ENCODE peak calls at places on chromosomes 11 and 22, in six cellular contexts. W is mucosa of descending colon, E is right atrium auricular region, K is HFF-Myc, O is MCF 10A, X is OCI-LY7. H is an unnamed sample.

GRCh38 chr11:113249491-113249763 is 65.0 kb upstream of the TTC12 start:
- DNase-seq in W (no peak), E (no peak), K (no peak), O (peak; percentile 13), X (no peak), H (no peak)

GRCh38 chr11:69335461-69336386 is 41.8 kb downstream of the MYEOV start:
- DNase-seq in W (no peak), E (no peak), K (no peak), O (peak; percentile 50), X (no peak), H (no peak)

GRCh38 chr22:44462246-44463015 is 35.6 kb downstream of the RTL6 start:
- DNase-seq in W (no peak), E (peak; percentile 42), K (no peak), O (no peak), X (no peak), H (no peak)

GRCh38 chr22:20810645-20811044 is 36.7 kb downstream of the SERPIND1 start:
- DNase-seq in W (no peak), E (no peak), K (no peak), O (no peak), X (no peak), H (no peak)

GRCh38 chr22:46070215-46070721 is 80.1 kb upstream of the PPARA start:
- DNase-seq in W (peak; percentile 82), E (peak; percentile 87), K (no peak), O (no peak), X (peak; percentile 29), H (no peak)

GRCh38 chr11:114448749-114449484 is 9.7 kb downstream of the REXO2 start:
- DNase-seq in W (no peak), E (no peak), K (no peak), O (peak; percentile 24), X (no peak), H (no peak)

GRCh38 chr11:116707250-116707649 is 65.5 kb downstream of the BUD13 start:
- DNase-seq in W (peak; percentile 81), E (no peak), K (no peak), O (no peak), X (no peak), H (no peak)

GRCh38 chr11:12995211-12995610 is 13.9 kb upstream of the RASSF10 start:
- DNase-seq in W (no peak), E (no peak), K (no peak), O (no peak), X (no peak), H (no peak)

GRCh38 chr11:33044281-33044680 is 4.9 kb downstream of the TCP11L1 start:
- DNase-seq in W (no peak), E (no peak), K (no peak), O (peak; percentile 76), X (no peak), H (no peak)

GRCh38 chr11:72260574-72260973 is 16.6 kb upstream of the PHOX2A start:
- DNase-seq in W (no peak), E (no peak), K (no peak), O (no peak), X (no peak), H (no peak)

GRCh38 chr11:115758011-115758410 is 253.8 kb upstream of the CADM1 start:
- DNase-seq in W (no peak), E (no peak), K (no peak), O (no peak), X (no peak), H (no peak)

GRCh38 chr11:115706735-115707134 is 202.5 kb upstream of the CADM1 start:
- DNase-seq in W (no peak), E (no peak), K (no peak), O (no peak), X (no peak), H (no peak)

GRCh38 chr11:65781962-65782815 is 1.4 kb upstream of the AP5B1 start:
- DNase-seq in W (peak; percentile 27), E (no peak), K (no peak), O (no peak), X (no peak), H (no peak)

GRCh38 chr11:119323532-119324033 is 6.7 kb upstream of the MCAM start:
- DNase-seq in W (peak; percentile 66), E (peak; percentile 82), K (peak; percentile 40), O (peak; percentile 80), X (peak; percentile 70), H (peak; percentile 84)

GRCh38 chr11:87036756-87037449 is 831 bp upstream of the TMEM135 start:
- DNase-seq in W (no peak), E (no peak), K (no peak), O (no peak), X (peak; percentile 31), H (no peak)

GRCh38 chr11:72686639-72687215 is 12.5 kb upstream of the PDE2A start:
- DNase-seq in W (no peak), E (no peak), K (no peak), O (no peak), X (no peak), H (no peak)

GRCh38 chr11:80916180-80916811 is 1475.5 kb upstream of the TENM4 start:
- DNase-seq in W (no peak), E (no peak), K (no peak), O (no peak), X (no peak), H (no peak)

GRCh38 chr11:7442588-7443215 is 42.6 kb upstream of the OLFML1 start:
- DNase-seq in W (peak; percentile 78), E (peak; percentile 74), K (peak; percentile 19), O (peak; percentile 70), X (peak; percentile 78), H (peak; percentile 85)

GRCh38 chr11:304915-305833 is 2.4 kb upstream of the IFITM2 start:
- DNase-seq in W (peak; percentile 72), E (peak; percentile 80), K (no peak), O (peak; percentile 74), X (peak; percentile 80), H (peak; percentile 39)

GRCh38 chr22:44449061-44449682 is 48.9 kb downstream of the RTL6 start:
- DNase-seq in W (no peak), E (no peak), K (peak; percentile 55), O (peak; percentile 88), X (no peak), H (no peak)

GRCh38 chr11:61331636-61332035 is 1.3 kb downstream of the DDB1 start:
- DNase-seq in W (no peak), E (no peak), K (no peak), O (no peak), X (no peak), H (no peak)

GRCh38 chr11:61332823-61333637 is at the start of the genes DDB1 and TKFC:
- DNase-seq in W (peak; percentile 98), E (peak; percentile 93), K (peak; percentile 64), O (peak; percentile 94), X (peak; percentile 96), H (peak; percentile 97)

GRCh38 chr11:61334434-61335354 is 1.7 kb downstream of the TKFC start:
- DNase-seq in W (no peak), E (no peak), K (peak; percentile 32), O (peak; percentile 65), X (no peak), H (no peak)

GRCh38 chr11:61333638-61334433 is 808 bp downstream of the TKFC start:
- DNase-seq in W (no peak), E (no peak), K (no peak), O (no peak), X (no peak), H (no peak)

GRCh38 chr11:61332266-61332822 is 561 bp downstream of the DDB1 start:
- DNase-seq in W (no peak), E (no peak), K (no peak), O (peak; percentile 28), X (peak; percentile 10), H (peak; percentile 13)
- TF ChIP-seq CTCF in W (no peak), E (no peak), K (no peak), O (no peak), X (no peak), H (no peak)

GRCh38 chr22:31489632-31490495 is at the start of gene EIF4ENIF1:
- DNase-seq in W (peak; percentile 91), E (peak; percentile 81), K (peak; percentile 11), O (peak; percentile 84), X (peak; percentile 87), H (peak; percentile 82)

GRCh38 chr22:31486951-31487350 is 2.7 kb downstream of the EIF4ENIF1 start:
- DNase-seq in W (no peak), E (no peak), K (no peak), O (no peak), X (no peak), H (no peak)

GRCh38 chr22:31488346-31488883 is 1.2 kb downstream of the EIF4ENIF1 start:
- DNase-seq in W (no peak), E (no peak), K (no peak), O (no peak), X (no peak), H (no peak)

GRCh38 chr22:31490496-31490925 is 869 bp upstream of the EIF4ENIF1 start:
- DNase-seq in W (peak; percentile 60), E (peak; percentile 68), K (peak; percentile 30), O (peak; percentile 42), X (peak; percentile 94), H (peak; percentile 49)

GRCh38 chr22:31488988-31489617 is 539 bp downstream of the EIF4ENIF1 start:
- DNase-seq in W (peak; percentile 63), E (no peak), K (no peak), O (peak; percentile 17), X (peak; percentile 52), H (peak; percentile 65)
- TF ChIP-seq CTCF in W (no peak), E (no peak), K (no peak), O (no peak), X (no peak), H (no peak)

DNA sequence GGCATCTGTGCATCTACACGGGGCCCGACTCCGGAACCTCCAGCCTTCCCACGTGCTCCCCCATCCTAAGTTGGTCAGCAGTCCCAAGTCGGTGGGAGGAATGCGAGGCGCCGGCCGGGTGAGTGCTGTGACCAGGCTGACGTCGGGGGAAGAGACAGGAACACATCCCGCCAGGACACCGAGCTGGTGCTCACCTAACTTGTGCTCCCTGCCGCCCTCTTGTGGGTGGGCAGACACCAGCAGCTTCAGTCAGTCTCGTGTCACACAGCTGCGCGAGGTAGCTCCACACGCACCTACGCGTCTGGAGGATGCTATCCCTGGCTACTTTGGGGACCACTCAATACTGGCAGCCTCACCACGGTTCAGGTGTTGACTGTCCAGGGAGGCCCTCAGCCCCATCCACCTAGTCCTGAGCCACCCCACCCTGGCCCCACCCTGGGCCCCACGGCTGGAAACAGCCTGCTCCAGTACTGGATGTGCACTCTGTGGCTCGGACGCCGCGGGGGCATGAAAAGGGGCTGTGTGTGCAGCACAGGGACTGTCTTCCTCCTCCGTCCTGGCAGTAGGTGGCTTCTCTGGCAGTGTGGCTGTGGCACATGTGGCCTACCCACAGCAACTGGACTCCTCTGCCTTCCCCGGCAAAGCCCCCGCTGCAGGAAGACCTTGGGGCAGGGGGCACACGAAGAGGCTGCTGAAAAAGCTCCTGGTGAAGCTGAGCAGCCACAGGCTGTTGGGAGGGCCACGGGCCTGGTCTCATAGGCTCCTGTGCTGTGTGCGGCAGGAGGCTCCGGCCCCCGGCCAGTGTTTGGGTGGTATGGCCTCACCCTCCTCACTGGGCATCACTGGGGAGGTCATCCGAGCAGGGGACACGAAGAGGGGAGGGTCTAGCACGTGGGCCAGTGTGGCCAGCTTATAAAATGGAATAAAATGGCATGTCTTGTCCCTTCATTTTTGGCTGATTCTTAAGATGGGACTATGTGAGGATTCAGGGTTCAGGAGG is 11.2 kb upstream of the BID start:
- DNase-seq in W (peak; percentile 89), E (no peak), K (no peak), O (peak; percentile 55), X (peak; percentile 79), H (peak; percentile 64)
- TF ChIP-seq CTCF in W (peak; percentile 50), E (peak; percentile 65), K (peak; percentile 67), O (peak; percentile 46), X (peak; percentile 82), H (peak; percentile 68)

DNA sequence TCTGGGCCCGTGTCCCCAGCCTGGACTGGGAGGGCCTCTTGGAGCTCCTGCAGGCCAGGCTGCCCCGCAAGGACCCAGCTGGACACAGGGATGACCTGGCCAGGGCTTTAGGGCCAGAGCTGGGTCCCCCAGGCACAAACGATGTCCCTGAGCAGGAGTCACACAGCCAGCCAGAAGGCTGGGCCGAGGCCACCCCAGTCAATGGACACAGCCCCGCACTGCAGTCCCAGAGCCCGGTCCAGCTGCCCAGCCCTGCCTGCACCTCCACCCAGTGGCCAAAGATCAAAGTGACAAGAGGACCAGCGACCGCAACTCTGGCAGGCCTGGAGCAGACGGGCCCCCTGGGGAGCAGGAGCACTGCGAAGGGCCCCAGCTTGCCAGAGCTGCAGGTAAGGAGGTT is 38.2 kb downstream of the TRIOBP start:
- DNase-seq in W (peak; percentile 72), E (peak; percentile 76), K (no peak), O (no peak), X (no peak), H (peak; percentile 67)
- TF ChIP-seq CTCF in W (no peak), E (peak; percentile 59), K (peak; percentile 30), O (peak; percentile 18), X (no peak), H (peak; percentile 47)

H was measured in endothelial cell.